ENCODE peak calls at places on chromosomes 16 and 17, in seven cellular contexts. O, D, J, H, B, W and M are unnamed samples.

GRCh38 chr16:70685938-70686375 is at the start of gene MTSS2:
- DNase-seq in O (peak), D (peak), J (peak), H (peak), B (peak), W (no peak), M (peak)

GRCh38 chr16:75620326-75621169 is 2.5 kb downstream of the ADAT1 start:
- DNase-seq in O (no peak), D (no peak), J (peak), H (no peak), B (no peak), W (no peak), M (no peak)

GRCh38 chr16:54143934-54144333 is 142.7 kb downstream of the IRX3 start:
- DNase-seq in O (no peak), D (no peak), J (no peak), H (no peak), B (no peak), W (no peak), M (no peak)

GRCh38 chr16:73028263-73028662 is 19.7 kb downstream of the ZFHX3 start:
- DNase-seq in O (no peak), D (no peak), J (no peak), H (peak), B (no peak), W (no peak), M (peak)

GRCh38 chr16:1244881-1245280 is 4.4 kb downstream of the TPSAB1 start:
- DNase-seq in O (no peak), D (peak), J (no peak), H (no peak), B (no peak), W (peak), M (no peak)

GRCh38 chr16:27434141-27435051 is 32.4 kb downstream of the IL21R start:
- DNase-seq in O (no peak), D (no peak), J (no peak), H (no peak), B (no peak), W (no peak), M (no peak)

GRCh38 chr16:17527538-17527937 is 56.8 kb upstream of the XYLT1 start:
- DNase-seq in O (no peak), D (no peak), J (no peak), H (no peak), B (no peak), W (no peak), M (no peak)

GRCh38 chr16:84443166-84443802 is 61.2 kb downstream of the MEAK7 start:
- DNase-seq in O (no peak), D (no peak), J (peak), H (no peak), B (no peak), W (no peak), M (no peak)

DNA sequence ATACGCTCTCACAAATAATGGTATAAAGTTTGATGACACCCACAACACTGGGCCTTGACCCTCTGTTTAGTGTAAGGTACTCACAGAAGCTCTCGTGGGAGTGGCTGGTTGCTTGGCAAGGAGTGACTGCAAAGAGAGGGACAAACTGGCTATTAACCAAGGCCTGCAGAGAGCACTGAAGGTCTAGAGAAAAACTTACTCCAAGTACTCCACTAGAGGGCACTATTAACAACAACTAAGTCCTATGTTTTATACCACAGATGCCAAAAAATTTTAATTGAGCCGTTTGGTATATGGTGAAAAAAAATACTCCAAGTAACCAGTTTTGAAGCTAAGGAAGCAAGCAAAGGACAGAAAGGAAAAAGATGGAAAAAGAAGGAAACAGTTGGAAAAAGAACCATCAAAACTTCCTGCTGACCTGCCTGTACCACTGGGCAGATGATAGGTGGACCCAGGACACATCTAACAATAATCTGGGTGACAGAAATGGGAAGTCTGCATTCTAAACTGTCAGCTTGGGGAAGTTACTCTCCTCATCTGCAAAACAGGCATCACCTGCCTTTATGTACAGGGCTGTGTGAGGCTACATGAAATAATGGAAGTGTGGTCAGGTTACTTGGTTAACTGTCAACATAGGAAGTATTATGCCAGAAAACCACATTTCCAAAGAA is 23.2 kb downstream of the DYNC1LI2 start:
- DNase-seq in O (peak), D (peak), J (peak), H (peak), B (peak), W (no peak), M (peak)
- H3K27ac ChIP-seq in O (no peak), D (no peak), J (no peak), H (no peak), B (no peak), W (no peak), M (no peak)

GRCh38 chr17:76107507-76107906 is 3.9 kb upstream of the EXOC7 start:
- DNase-seq in O (no peak), D (no peak), J (no peak), H (no peak), B (peak), W (no peak), M (no peak)
- TF ChIP-seq CTCF in O (no peak), D (no peak), J (no peak), H (no peak), B (peak), W (no peak), M (no peak)

GRCh38 chr16:57167951-57168350 is 17.9 kb downstream of the PSME3IP1 start:
- DNase-seq in O (peak), D (no peak), J (no peak), H (no peak), B (peak), W (no peak), M (no peak)

GRCh38 chr16:57165483-57165882 is 20.4 kb downstream of the PSME3IP1 start:
- DNase-seq in O (no peak), D (no peak), J (no peak), H (no peak), B (no peak), W (no peak), M (no peak)

GRCh38 chr16:57165923-57166322 is 19.9 kb downstream of the PSME3IP1 start:
- DNase-seq in O (peak), D (no peak), J (no peak), H (peak), B (no peak), W (no peak), M (no peak)

GRCh38 chr16:57167537-57167936 is 18.3 kb downstream of the PSME3IP1 start:
- DNase-seq in O (no peak), D (no peak), J (no peak), H (no peak), B (no peak), W (no peak), M (no peak)

GRCh38 chr16:57166951-57167350 is 18.9 kb downstream of the PSME3IP1 start:
- DNase-seq in O (peak), D (peak), J (no peak), H (no peak), B (no peak), W (no peak), M (no peak)
- TF ChIP-seq POLR2A in O (no peak), D (no peak), J (no peak), H (peak), B (no peak), W (no peak), M (no peak)

GRCh38 chr17:8145811-8146210 is 6.4 kb downstream of the PER1 start:
- DNase-seq in O (no peak), D (no peak), J (no peak), H (no peak), B (no peak), W (peak), M (no peak)

GRCh38 chr17:8142158-8142886 is 9.9 kb downstream of the PER1 start:
- DNase-seq in O (no peak), D (no peak), J (no peak), H (no peak), B (no peak), W (peak), M (no peak)

GRCh38 chr17:8144401-8145295 is 7.6 kb downstream of the PER1 start:
- DNase-seq in O (no peak), D (no peak), J (no peak), H (no peak), B (no peak), W (peak), M (no peak)

GRCh38 chr17:8142887-8143580 is 9.2 kb downstream of the PER1 start:
- DNase-seq in O (no peak), D (no peak), J (no peak), H (no peak), B (no peak), W (peak), M (no peak)

DNA sequence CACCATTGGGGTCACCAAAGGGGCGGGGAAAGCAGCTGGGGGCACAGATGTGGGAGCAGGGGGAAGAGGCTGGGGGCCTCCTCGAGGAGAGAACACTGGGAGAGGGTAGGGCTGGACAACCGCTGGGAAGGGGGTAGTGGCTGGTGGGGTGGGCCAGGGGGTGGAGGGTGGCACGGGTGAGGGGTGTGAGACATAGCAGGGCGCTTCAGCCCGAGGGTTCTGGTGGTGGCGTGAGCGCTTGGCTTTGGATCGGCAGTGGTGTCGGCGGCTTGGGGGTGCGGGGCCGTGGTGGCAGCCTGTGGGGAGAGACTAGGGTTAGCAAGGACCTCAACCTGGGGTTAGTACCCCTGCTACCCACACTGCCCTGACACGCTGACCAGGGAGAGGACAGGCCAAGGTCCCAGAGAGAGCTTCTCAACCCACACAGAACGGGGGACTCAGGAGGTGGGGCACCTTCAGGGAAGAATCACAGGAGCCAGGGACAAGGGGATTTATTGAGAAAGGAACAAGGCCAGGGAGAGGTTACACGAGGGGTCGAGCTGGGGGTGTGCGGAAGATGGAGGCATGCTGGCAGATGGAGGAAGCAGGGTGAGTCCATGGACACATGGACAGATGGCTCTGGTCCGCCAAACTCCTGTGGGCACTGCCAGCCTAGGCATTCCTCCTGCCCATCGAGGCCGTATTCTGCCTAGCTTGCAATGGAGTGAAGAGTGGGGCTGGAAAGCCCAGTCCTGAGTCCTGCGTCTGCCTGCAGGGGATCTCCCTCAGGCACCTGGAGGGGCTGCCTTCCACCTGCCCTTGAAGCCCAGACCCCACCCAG is 8.4 kb downstream of the PER1 start:
- DNase-seq in O (no peak), D (no peak), J (no peak), H (peak), B (no peak), W (peak), M (no peak)
- H3K27ac ChIP-seq in O (no peak), D (peak), J (no peak), H (no peak), B (no peak), W (no peak), M (peak)

GRCh38 chr17:48322060-48322459 is 108.0 kb downstream of the SKAP1 start:
- DNase-seq in O (peak), D (no peak), J (no peak), H (no peak), B (no peak), W (no peak), M (no peak)
- TF ChIP-seq CTCF in O (peak), D (no peak), J (no peak), H (no peak), B (peak), W (no peak), M (no peak)

GRCh38 chr17:28598799-28599310 is at the start of gene SPAG5:
- DNase-seq in O (peak), D (peak), J (peak), H (peak), B (peak), W (peak), M (peak)
- TF ChIP-seq POLR2A in O (peak), D (peak), J (peak), H (peak), B (peak), W (peak), M (peak)

GRCh38 chr17:77361986-77362620 is 221.3 kb downstream of the SEC14L1 start:
- DNase-seq in O (no peak), D (peak), J (no peak), H (no peak), B (no peak), W (peak), M (no peak)

GRCh38 chr17:77365584-77366186 is 224.9 kb downstream of the SEC14L1 start:
- DNase-seq in O (peak), D (peak), J (peak), H (peak), B (peak), W (peak), M (peak)

GRCh38 chr17:77364941-77365583 is 224.3 kb downstream of the SEC14L1 start:
- DNase-seq in O (no peak), D (no peak), J (no peak), H (no peak), B (no peak), W (no peak), M (no peak)

GRCh38 chr17:77364381-77364911 is 223.7 kb downstream of the SEC14L1 start:
- DNase-seq in O (no peak), D (peak), J (no peak), H (no peak), B (no peak), W (peak), M (no peak)

GRCh38 chr17:77363821-77364361 is 223.1 kb downstream of the SEC14L1 start:
- DNase-seq in O (peak), D (peak), J (no peak), H (peak), B (no peak), W (peak), M (no peak)
- H3K27ac ChIP-seq in O (peak), D (peak), J (peak), H (peak), B (no peak), W (peak), M (peak)